ENCODE peak calls at places on chromosomes 13 and 19, in five cellular contexts. B is heart left ventricle, S is body of pancreas, O is stomach, K is H1. X is an unnamed sample. For H3K4me1, the result is how much of the 10 kb centered on the place peaks cover.

GRCh38 chr13:70964124-70964523 is 855.9 kb upstream of the KLHL1 start:
- DNase-seq in B (no peak), S (no peak), O (no peak), K (no peak), X (no peak)

GRCh38 chr19:7478173-7478842 is 10.5 kb downstream of the PEX11G start:
- DNase-seq in B (no peak), S (no peak), O (no peak), K (no peak), X (no peak)

GRCh38 chr13:32889986-32890565 is 126.1 kb upstream of the KL start:
- DNase-seq in B (no peak), S (no peak), O (no peak), K (no peak), X (no peak)

GRCh38 chr19:16315825-16316505 is 8.7 kb upstream of the KLF2 start:
- DNase-seq in B (no peak), S (no peak), O (no peak), K (no peak), X (peak)

GRCh38 chr19:49929121-49929610 is at the start of the genes ATF5 and NUP62:
- DNase-seq in B (peak), S (peak), O (peak), K (peak), X (peak)

GRCh38 chr19:426725-427445 is 17.9 kb upstream of the C2CD4C start:
- DNase-seq in B (peak), S (no peak), O (no peak), K (peak), X (no peak)

GRCh38 chr19:30667227-30667626 is 295.0 kb downstream of the ZNF536 start:
- DNase-seq in B (no peak), S (no peak), O (peak), K (no peak), X (peak)

GRCh38 chr19:58545286-58546068 is 1.6 kb downstream of the TRIM28 start:
- DNase-seq in B (no peak), S (no peak), O (no peak), K (no peak), X (no peak)

GRCh38 chr19:44703336-44704078 is 4.6 kb downstream of the CEACAM16 start:
- DNase-seq in B (no peak), S (no peak), O (no peak), K (no peak), X (no peak)

DNA sequence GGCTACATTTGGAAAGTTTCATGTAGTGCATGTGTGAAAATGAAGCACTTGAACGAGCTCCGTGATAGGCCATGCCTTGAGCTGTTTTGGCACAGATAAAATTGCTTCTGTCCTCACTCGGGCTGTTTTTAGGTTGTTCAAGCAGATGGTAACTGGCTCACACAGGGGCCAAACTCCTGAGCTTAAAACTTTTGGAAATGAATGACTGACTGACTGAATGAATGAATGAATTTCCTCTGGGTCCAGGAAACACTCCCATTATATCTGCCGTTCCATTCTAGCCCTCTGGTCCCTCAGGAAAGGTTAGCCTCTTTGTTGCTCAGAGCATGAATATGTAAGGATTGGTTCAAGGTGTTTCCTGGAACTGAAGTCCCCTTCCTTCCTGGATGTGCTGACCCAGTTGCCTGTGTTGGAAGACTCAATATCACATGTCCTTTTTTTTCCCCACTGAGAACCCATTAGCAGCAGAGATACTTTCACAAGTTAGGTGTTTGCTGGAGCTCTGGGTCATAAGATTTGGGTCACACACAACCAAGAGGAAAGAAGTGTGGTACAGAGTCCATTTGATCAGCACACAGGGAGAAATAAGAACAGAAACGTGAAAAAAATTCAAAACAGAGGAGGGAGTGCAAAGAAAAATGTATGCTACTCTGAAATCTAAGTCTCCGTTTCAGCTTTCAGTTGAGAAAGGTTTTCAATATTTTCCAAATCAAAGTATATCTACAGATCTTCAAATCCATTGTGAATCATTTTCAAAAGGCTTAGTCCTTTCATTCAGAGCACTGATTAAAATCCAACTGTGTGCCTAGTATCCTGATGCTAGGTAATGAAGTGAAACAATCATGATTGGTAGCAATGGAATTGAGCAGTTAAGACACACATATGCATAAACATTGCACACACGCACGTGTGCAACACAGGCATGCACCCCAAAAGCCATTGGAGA is 18.9 kb downstream of the MBNL2 start:
- DNase-seq in B (no peak), S (no peak), O (no peak), K (no peak), X (no peak)
- H3K4me1 ChIP-seq in B (under half), S (half or more), O (half or more), K (under half), X (half or more)

GRCh38 chr19:46975011-46975917 is 44.4 kb upstream of the NPAS1 start:
- DNase-seq in B (no peak), S (no peak), O (no peak), K (no peak), X (no peak)

GRCh38 chr19:46977548-46977947 is 42.1 kb upstream of the NPAS1 start:
- DNase-seq in B (no peak), S (no peak), O (no peak), K (no peak), X (no peak)

GRCh38 chr19:46975918-46976782 is 43.5 kb upstream of the NPAS1 start:
- DNase-seq in B (peak), S (peak), O (peak), K (peak), X (peak)

GRCh38 chr19:46978470-46978869 is 41.2 kb upstream of the NPAS1 start:
- DNase-seq in B (no peak), S (no peak), O (no peak), K (no peak), X (no peak)

GRCh38 chr19:46976845-46977320 is 42.8 kb upstream of the NPAS1 start:
- DNase-seq in B (no peak), S (no peak), O (peak), K (no peak), X (peak)
- TF ChIP-seq POLR2A in B (no peak), S (no peak), O (no peak), K (no peak), X (no peak)

GRCh38 chr19:47613165-47614146 is 4.5 kb downstream of the BICRA start:
- DNase-seq in B (no peak), S (no peak), O (no peak), K (peak), X (no peak)

GRCh38 chr19:47618771-47619170 is 9.8 kb downstream of the BICRA start:
- DNase-seq in B (peak), S (peak), O (no peak), K (no peak), X (peak)

GRCh38 chr19:47614559-47614958 is 5.6 kb downstream of the BICRA start:
- DNase-seq in B (no peak), S (no peak), O (no peak), K (no peak), X (no peak)

GRCh38 chr19:47615714-47616113 is 6.8 kb downstream of the BICRA start:
- DNase-seq in B (no peak), S (no peak), O (no peak), K (no peak), X (no peak)

DNA sequence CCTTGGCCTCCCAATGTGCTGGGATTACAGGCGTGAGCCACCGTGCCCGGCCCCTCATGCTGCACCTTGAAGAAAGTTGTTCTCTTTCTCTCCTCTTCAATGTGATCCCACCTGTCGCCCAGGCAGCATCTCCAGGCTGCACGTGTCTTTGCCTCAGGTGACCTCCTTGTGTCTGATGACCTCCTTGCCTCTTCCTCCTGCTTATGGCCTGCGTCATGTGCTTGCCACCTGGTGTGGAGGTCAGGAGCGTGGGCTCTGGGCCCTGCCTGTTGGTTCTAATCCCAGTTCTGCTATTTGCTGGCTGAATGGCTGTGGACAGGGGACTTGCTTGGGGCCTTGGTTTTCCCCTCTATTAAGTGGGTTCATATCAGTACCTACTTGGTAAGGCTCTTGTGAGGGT is 6.3 kb downstream of the BICRA start:
- DNase-seq in B (no peak), S (no peak), O (no peak), K (no peak), X (no peak)
- H3K4me1 ChIP-seq in B (under half), S (under half), O (half or more), K (half or more), X (under half)

GRCh38 chr19:2551172-2551863 is 75.4 kb downstream of the GADD45B start:
- DNase-seq in B (no peak), S (no peak), O (no peak), K (no peak), X (no peak)
- TF ChIP-seq POLR2A in B (no peak), S (no peak), O (no peak), K (no peak), X (no peak)

DNA sequence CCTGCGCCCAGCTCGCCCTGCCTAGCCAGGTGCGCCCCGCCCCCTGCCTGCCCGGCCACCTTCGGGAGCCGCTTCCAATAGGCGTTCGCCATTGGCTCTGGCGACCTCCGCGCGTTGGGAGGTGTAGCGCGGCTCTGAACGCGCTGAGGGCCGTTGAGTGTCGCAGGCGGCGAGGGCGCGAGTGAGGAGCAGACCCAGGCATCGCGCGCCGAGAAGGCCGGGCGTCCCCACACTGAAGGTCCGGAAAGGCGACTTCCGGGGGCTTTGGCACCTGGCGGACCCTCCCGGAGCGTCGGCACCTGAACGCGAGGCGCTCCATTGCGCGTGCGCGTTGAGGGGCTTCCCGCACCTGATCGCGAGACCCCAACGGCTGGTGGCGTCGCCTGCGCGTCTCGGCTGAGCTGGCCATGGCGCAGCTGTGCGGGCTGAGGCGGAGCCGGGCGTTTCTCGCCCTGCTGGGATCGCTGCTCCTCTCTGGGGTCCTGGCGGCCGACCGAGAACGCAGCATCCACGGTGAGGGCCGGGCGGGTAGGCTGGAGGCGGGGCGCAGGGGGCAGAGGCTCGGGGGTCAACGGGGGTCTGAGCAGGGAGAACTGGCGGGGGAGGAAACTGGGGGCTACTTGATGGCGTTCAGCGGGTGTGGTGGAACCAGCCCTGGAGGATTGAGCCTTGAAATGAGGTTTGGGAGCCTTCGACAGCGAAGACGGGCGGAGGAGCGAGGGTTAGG is at the start of gene SPINT2:
- DNase-seq in B (no peak), S (no peak), O (no peak), K (peak), X (no peak)
- H3K4me1 ChIP-seq in B (under half), S (half or more), O (half or more), K (under half), X (under half)

X was measured in testis.